ENCODE peak calls at places on chromosomes 6 and 20, in ten cellular contexts. Y is upper lobe of left lung; D is GM13977; B is CD4-positive, alpha-beta T cell; K is heart left ventricle; J is spleen; P is lung; X is kidney; M is foreskin fibroblast; A is neural crest cell. L is an unnamed sample.

GRCh38 chr20:5078399-5078958 is 41.3 kb downstream of the PCNA start:
- DNase-seq in P (peak; percentile 74), A (no peak), B (peak; percentile 55), K (peak; percentile 69), X (no peak), Y (no peak), M (peak; percentile 31), J (peak; percentile 93), D (peak; percentile 84), L (no peak)

GRCh38 chr20:18007534-18008292 is 38.9 kb downstream of the MGME1 start:
- DNase-seq in P (no peak), M (peak; percentile 19), X (no peak), B (no peak), A (no peak), Y (peak; percentile 77), J (peak; percentile 70), D (no peak), K (peak; percentile 20), L (no peak)

GRCh38 chr6:24666097-24666615 is 543 bp downstream of the TDP2 start:
- DNase-seq in K (peak; percentile 35), P (peak; percentile 42), B (no peak), A (no peak), M (peak; percentile 57), D (peak; percentile 28), X (peak; percentile 78), J (peak; percentile 90), Y (peak; percentile 80), L (peak; percentile 72)

GRCh38 chr6:158647501-158647900 is 2.4 kb upstream of the SYTL3 start:
- DNase-seq in A (no peak), Y (no peak), X (no peak), B (no peak), J (no peak), D (no peak), M (no peak), P (no peak), K (no peak), L (no peak)

GRCh38 chr20:10332656-10333421 is 101.2 kb downstream of the MKKS start:
- DNase-seq in B (no peak), K (no peak), P (no peak), A (no peak), D (no peak), M (peak; percentile 76), J (no peak), X (no peak), Y (no peak), L (no peak)

GRCh38 chr6:52537001-52537753 is 39.7 kb downstream of the TRAM2 start:
- DNase-seq in X (no peak), M (peak; percentile 56), P (no peak), Y (no peak), D (peak; percentile 57), K (no peak), A (no peak), J (no peak), B (no peak), L (no peak)

GRCh38 chr6:142940487-142940886 is 4.5 kb downstream of the HIVEP2 start:
- DNase-seq in D (no peak), A (no peak), X (no peak), B (no peak), P (no peak), J (no peak), M (no peak), K (no peak), Y (no peak), L (no peak)

GRCh38 chr20:48822879-48823385 is 4.9 kb downstream of the PREX1 start:
- DNase-seq in D (no peak), K (no peak), A (no peak), J (peak; percentile 79), P (no peak), M (no peak), Y (no peak), X (no peak), B (no peak), L (no peak)

GRCh38 chr6:37561361-37561760 is 61.7 kb upstream of the CCDC167 start:
- DNase-seq in J (no peak), P (no peak), A (no peak), K (no peak), Y (no peak), B (no peak), X (no peak), D (no peak), M (no peak), L (no peak)

GRCh38 chr6:37566209-37566859 is 66.6 kb upstream of the CCDC167 start:
- DNase-seq in M (peak; percentile 63), K (peak; percentile 53), Y (peak; percentile 94), X (peak; percentile 78), D (peak; percentile 90), B (peak; percentile 58), A (peak; percentile 71), J (peak; percentile 91), P (peak; percentile 34), L (peak; percentile 50)

GRCh38 chr6:37569999-37570776 is 70.5 kb upstream of the CCDC167 start:
- DNase-seq in Y (no peak), M (no peak), B (no peak), P (no peak), D (no peak), X (no peak), J (no peak), A (no peak), K (no peak), L (no peak)

GRCh38 chr6:37569317-37569716 is 69.6 kb upstream of the CCDC167 start:
- DNase-seq in J (no peak), Y (no peak), D (no peak), M (no peak), X (no peak), B (no peak), A (no peak), K (no peak), P (no peak), L (no peak)

GRCh38 chr6:37565267-37566208 is 65.8 kb upstream of the CCDC167 start:
- DNase-seq in D (no peak), X (no peak), K (no peak), J (no peak), M (no peak), P (no peak), B (no peak), A (peak; percentile 59), Y (peak; percentile 63), L (peak; percentile 64)
- TF ChIP-seq CTCF in D (peak; percentile 32), X (no peak), K (no peak), J (no peak), M (peak; percentile 9), P (no peak), B (no peak), A (no peak), Y (no peak), L (no peak)

GRCh38 chr6:129893513-129894098 is 32.5 kb upstream of the TMEM244 start:
- DNase-seq in Y (no peak), P (no peak), X (no peak), D (peak; percentile 20), J (no peak), A (no peak), B (no peak), K (no peak), M (peak; percentile 61), L (no peak)
- TF ChIP-seq CTCF in Y (peak; percentile 25), P (peak; percentile 7), X (no peak), D (peak; percentile 49), J (peak; percentile 34), A (peak; percentile 55), B (peak; percentile 22), K (no peak), M (no peak), L (peak; percentile 63)

DNA sequence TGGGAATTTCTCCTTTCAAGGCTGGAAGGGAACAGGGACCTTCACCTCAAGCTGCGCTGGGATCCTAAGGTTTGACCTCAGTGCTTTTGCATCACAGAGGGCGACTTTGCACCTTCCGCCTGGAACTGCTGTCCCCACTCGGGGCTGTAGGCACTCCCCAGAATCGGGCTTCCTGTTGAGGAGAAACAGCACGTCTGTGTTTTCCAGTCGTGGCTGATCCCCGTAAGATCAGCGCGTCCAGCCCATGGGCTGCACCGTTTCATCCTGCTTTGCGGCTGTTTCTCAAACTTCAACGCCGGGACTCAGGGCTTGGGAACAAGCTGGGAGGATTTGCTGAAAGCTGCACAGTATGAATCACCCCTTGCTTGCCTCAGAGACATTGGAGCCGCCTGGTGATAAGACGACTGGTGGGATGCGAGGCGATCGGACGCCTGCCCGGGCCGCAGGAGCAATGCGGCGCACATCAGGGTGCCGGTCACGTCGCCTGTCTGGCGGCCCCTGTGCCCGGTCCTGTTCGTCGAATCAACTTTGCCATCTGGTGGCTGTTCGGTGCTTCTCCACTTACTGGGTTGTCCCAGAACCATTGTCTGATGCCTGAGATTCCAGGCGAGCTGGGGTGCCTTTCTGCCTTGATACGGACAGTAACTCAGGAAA is 53.6 kb upstream of the FRMD1 start:
- DNase-seq in X (peak; percentile 86), D (no peak), B (no peak), Y (peak; percentile 87), P (peak; percentile 46), A (peak; percentile 44), J (no peak), M (peak; percentile 72), K (peak; percentile 69), L (no peak)
- TF ChIP-seq CTCF in X (peak; percentile 53), D (no peak), B (no peak), Y (peak; percentile 43), P (peak; percentile 28), A (peak; percentile 55), J (peak; percentile 67), M (no peak), K (peak; percentile 61), L (peak; percentile 38)

GRCh38 chr6:4667591-4667990 is 108.6 kb upstream of the CDYL start:
- DNase-seq in J (no peak), P (no peak), B (no peak), D (no peak), Y (no peak), A (no peak), X (no peak), M (no peak), K (no peak), L (no peak)

GRCh38 chr6:4664117-4664626 is 112.0 kb upstream of the CDYL start:
- DNase-seq in M (peak; percentile 59), P (no peak), X (no peak), A (no peak), B (no peak), Y (no peak), J (no peak), D (no peak), K (peak; percentile 67), L (no peak)

GRCh38 chr6:4664911-4665310 is 111.3 kb upstream of the CDYL start:
- DNase-seq in X (no peak), B (no peak), Y (no peak), A (no peak), D (no peak), M (no peak), J (no peak), P (no peak), K (no peak), L (no peak)

GRCh38 chr6:4666886-4667513 is 109.2 kb upstream of the CDYL start:
- DNase-seq in M (no peak), Y (no peak), D (no peak), J (no peak), B (no peak), K (no peak), X (no peak), A (no peak), P (no peak), L (no peak)

DNA sequence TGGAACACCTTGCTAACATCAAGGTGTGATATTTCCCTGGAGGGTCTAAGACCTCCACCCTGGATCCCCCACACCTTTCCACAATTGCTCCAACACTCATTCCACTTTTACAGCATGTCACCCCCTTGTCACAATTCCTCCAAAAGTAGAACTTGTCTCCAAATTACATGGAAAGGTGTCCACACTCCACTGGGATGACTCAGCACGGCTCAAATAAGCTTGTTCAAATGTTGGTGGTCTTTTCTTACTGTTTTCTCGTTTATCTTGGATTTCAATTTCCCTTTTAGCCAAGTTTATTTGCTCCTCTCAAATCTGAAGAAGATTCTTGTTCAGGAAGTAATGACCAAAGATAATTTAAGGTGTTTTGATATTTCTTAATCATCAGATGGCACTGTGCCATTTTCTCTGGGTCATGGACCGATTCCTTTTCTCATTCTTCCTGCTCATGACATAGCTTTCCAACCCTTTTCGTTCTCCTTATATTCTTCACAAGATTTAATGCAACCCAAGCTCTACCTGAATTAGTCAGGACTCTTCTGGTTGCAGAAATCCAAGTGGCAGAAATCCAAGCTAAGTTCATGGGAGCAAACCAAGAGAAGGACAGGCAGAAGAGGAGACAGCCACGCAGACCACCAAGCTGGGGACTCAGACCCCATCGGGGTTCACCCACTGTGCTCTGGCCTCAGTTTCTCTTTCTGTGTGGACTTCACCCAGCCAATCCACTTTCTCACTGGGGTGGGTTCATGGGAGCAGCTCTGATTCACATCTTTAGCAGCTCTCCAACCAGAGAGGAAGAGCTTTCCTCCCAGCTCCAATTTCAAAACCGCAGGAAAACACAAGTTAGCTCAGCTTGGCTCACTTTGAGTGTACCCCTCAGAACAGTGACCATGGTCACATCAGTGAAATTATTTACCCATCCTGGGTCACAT is 110.5 kb upstream of the CDYL start:
- DNase-seq in B (no peak), Y (no peak), K (no peak), P (no peak), D (no peak), X (no peak), A (no peak), M (peak; percentile 9), J (no peak), L (no peak)
- TF ChIP-seq CTCF in B (no peak), Y (no peak), K (no peak), P (no peak), D (no peak), X (no peak), A (no peak), M (no peak), J (no peak), L (no peak)